ENCODE peak calls at places on chromosomes 11 and 22, in ten cellular contexts. I, S, G, T, X, F, H, K, M and B are unnamed samples.

GRCh38 chr11:63847363-63847762 is 8.5 kb downstream of the MARK2 start:
- DNase-seq in I (no peak), S (no peak), G (no peak), T (no peak), X (no peak), F (no peak), H (no peak), K (no peak), M (no peak), B (no peak)

GRCh38 chr22:19287076-19287724 is 4.3 kb downstream of the CLTCL1 start:
- DNase-seq in I (no peak), S (peak; percentile 69), G (no peak), T (peak; percentile 46), X (no peak), F (peak; percentile 7), H (no peak), K (no peak), M (no peak), B (no peak)

GRCh38 chr11:126467046-126467370 is 111.5 kb downstream of the ST3GAL4 start:
- DNase-seq in I (no peak), S (no peak), G (no peak), T (no peak), X (no peak), F (no peak), H (no peak), K (no peak), M (no peak), B (no peak)

GRCh38 chr11:11992257-11992690 is 16.2 kb downstream of the DKK3 start:
- DNase-seq in I (no peak), S (no peak), G (no peak), T (peak; percentile 48), X (no peak), F (no peak), H (no peak), K (no peak), M (no peak), B (no peak)

GRCh38 chr11:15327786-15328231 is 213.1 kb downstream of the INSC start:
- DNase-seq in I (peak; percentile 45), S (no peak), G (peak; percentile 34), T (peak; percentile 68), X (no peak), F (peak; percentile 14), H (peak; percentile 29), K (peak; percentile 1), M (peak; percentile 86), B (peak; percentile 2)

GRCh38 chr22:23263651-23264555 is 83.6 kb downstream of the BCR start:
- DNase-seq in I (no peak), S (no peak), G (no peak), T (peak; percentile 89), X (no peak), F (no peak), H (no peak), K (no peak), M (no peak), B (no peak)

GRCh38 chr11:14259870-14260269 is 99.1 kb downstream of the RRAS2 start:
- DNase-seq in I (no peak), S (no peak), G (no peak), T (no peak), X (no peak), F (no peak), H (no peak), K (no peak), M (no peak), B (no peak)

GRCh38 chr11:102810943-102811528 is 13.1 kb upstream of the MMP1 start:
- DNase-seq in I (no peak), S (peak; percentile 31), G (no peak), T (peak; percentile 28), X (peak; percentile 46), F (peak; percentile 32), H (no peak), K (no peak), M (no peak), B (no peak)

GRCh38 chr22:44337658-44338004 is 24.9 kb upstream of the SHISAL1 start:
- DNase-seq in I (no peak), S (no peak), G (no peak), T (peak; percentile 37), X (peak; percentile 81), F (peak; percentile 74), H (no peak), K (no peak), M (peak; percentile 47), B (no peak)

GRCh38 chr11:68838572-68838964 is 3.1 kb downstream of the CPT1A start:
- DNase-seq in I (no peak), S (no peak), G (no peak), T (no peak), X (no peak), F (no peak), H (no peak), K (no peak), M (no peak), B (no peak)

GRCh38 chr11:77407613-77408012 is 66.3 kb downstream of the PAK1 start:
- DNase-seq in I (no peak), S (peak; percentile 80), G (no peak), T (peak; percentile 85), X (peak; percentile 85), F (peak; percentile 64), H (no peak), K (no peak), M (no peak), B (no peak)

GRCh38 chr11:86186420-86186819 is 58.1 kb upstream of the EED start:
- DNase-seq in I (no peak), S (no peak), G (no peak), T (no peak), X (no peak), F (no peak), H (no peak), K (no peak), M (no peak), B (no peak)

GRCh38 chr11:33256031-33256807 is 962 bp upstream of the HIPK3 start:
- DNase-seq in I (no peak), S (no peak), G (no peak), T (no peak), X (no peak), F (no peak), H (no peak), K (no peak), M (no peak), B (no peak)

GRCh38 chr22:39661842-39662676 is 91.5 kb downstream of the CACNA1I start:
- DNase-seq in I (no peak), S (no peak), G (no peak), T (no peak), X (no peak), F (no peak), H (no peak), K (peak; percentile 90), M (no peak), B (no peak)

GRCh38 chr11:124610295-124610694 is 933 bp upstream of the PANX3 start:
- DNase-seq in I (no peak), S (no peak), G (no peak), T (no peak), X (no peak), F (no peak), H (no peak), K (no peak), M (no peak), B (no peak)

GRCh38 chr11:34886609-34887008 is 29.6 kb downstream of the APIP start:
- DNase-seq in I (no peak), S (no peak), G (no peak), T (no peak), X (no peak), F (no peak), H (no peak), K (no peak), M (no peak), B (no peak)

GRCh38 chr11:69983571-69983877 is 94.6 kb upstream of the ANO1 start:
- DNase-seq in I (no peak), S (no peak), G (no peak), T (no peak), X (no peak), F (no peak), H (no peak), K (no peak), M (no peak), B (no peak)

GRCh38 chr11:94493146-94493442 is 550 bp downstream of the MRE11 start:
- DNase-seq in I (no peak), S (no peak), G (no peak), T (peak; percentile 44), X (no peak), F (no peak), H (peak; percentile 25), K (no peak), M (no peak), B (peak; percentile 52)

GRCh38 chr11:70734379-70734778 is 336.1 kb downstream of the CTTN start:
- DNase-seq in I (no peak), S (no peak), G (no peak), T (no peak), X (no peak), F (no peak), H (no peak), K (no peak), M (no peak), B (no peak)

GRCh38 chr11:110525883-110526282 is 96.1 kb downstream of the FDX1 start:
- DNase-seq in I (no peak), S (peak; percentile 59), G (no peak), T (peak; percentile 81), X (peak; percentile 62), F (peak; percentile 32), H (no peak), K (no peak), M (no peak), B (no peak)

GRCh38 chr11:130737866-130738431 is 178.3 kb downstream of the SNX19 start:
- DNase-seq in I (no peak), S (peak; percentile 61), G (no peak), T (peak; percentile 71), X (peak; percentile 64), F (peak; percentile 97), H (no peak), K (no peak), M (no peak), B (no peak)

GRCh38 chr11:72774499-72774898 is 19.3 kb downstream of the STARD10 start:
- DNase-seq in I (no peak), S (no peak), G (no peak), T (no peak), X (no peak), F (no peak), H (no peak), K (no peak), M (no peak), B (no peak)

GRCh38 chr11:130631119-130631518 is 182.7 kb downstream of the ADAMTS15 start:
- DNase-seq in I (no peak), S (peak; percentile 85), G (no peak), T (peak; percentile 95), X (peak; percentile 90), F (peak; percentile 81), H (no peak), K (no peak), M (no peak), B (no peak)

GRCh38 chr11:73225001-73225686 is 7.1 kb downstream of the P2RY2 start:
- DNase-seq in I (no peak), S (no peak), G (no peak), T (peak; percentile 26), X (no peak), F (no peak), H (no peak), K (no peak), M (peak; percentile 6), B (no peak)

GRCh38 chr11:64094463-64095223 is 58.9 kb downstream of the FLRT1 start:
- DNase-seq in I (no peak), S (peak; percentile 11), G (no peak), T (peak; percentile 91), X (peak; percentile 84), F (peak; percentile 80), H (no peak), K (no peak), M (no peak), B (peak; percentile 56)

GRCh38 chr11:86162257-86162656 is 82.3 kb upstream of the EED start:
- DNase-seq in I (no peak), S (peak; percentile 71), G (no peak), T (peak; percentile 74), X (peak; percentile 90), F (peak; percentile 22), H (no peak), K (no peak), M (no peak), B (no peak)

GRCh38 chr11:45021692-45022130 is 71.0 kb upstream of the TP53I11 start:
- DNase-seq in I (no peak), S (no peak), G (no peak), T (no peak), X (peak; percentile 81), F (no peak), H (peak; percentile 19), K (no peak), M (peak; percentile 59), B (no peak)

GRCh38 chr11:32068134-32068533 is 22.7 kb upstream of the RCN1 start:
- DNase-seq in I (no peak), S (no peak), G (no peak), T (no peak), X (peak; percentile 27), F (no peak), H (no peak), K (no peak), M (no peak), B (no peak)